ENCODE peak calls at places on chromosomes 12 and 14, in eight cellular contexts. R is transverse colon; U is CD8-positive, alpha-beta T cell; K is GM23338; E is NT2/D1; I is IMR-90; Y is uterus; H is mucosa of descending colon. N is an unnamed sample. For H3K36me3, the result is how much of the 10 kb centered on the place peaks cover.

GRCh38 chr12:89235189-89235993 is 116.9 kb downstream of the DUSP6 start:
- DNase-seq in K (no peak), I (no peak), Y (no peak), E (no peak), R (no peak), H (no peak), U (no peak), N (no peak)

GRCh38 chr14:90384543-90384911 is 12.3 kb upstream of the CALM1 start:
- DNase-seq in K (no peak), H (no peak), E (no peak), U (no peak), R (no peak), I (peak), Y (no peak), N (no peak)

GRCh38 chr14:104895786-104896642 is 28.7 kb upstream of the PLD4 start:
- DNase-seq in R (peak), E (no peak), H (peak), U (peak), Y (peak), I (no peak), K (no peak), N (peak)

GRCh38 chr14:91898256-91898843 is 31.0 kb upstream of the TC2N start:
- DNase-seq in I (no peak), H (no peak), Y (no peak), E (no peak), K (no peak), R (no peak), U (no peak), N (no peak)

GRCh38 chr12:46219892-46220655 is 48.8 kb downstream of the SLC38A1 start:
- DNase-seq in E (no peak), R (peak), K (no peak), Y (no peak), U (peak), H (peak), I (peak), N (no peak)

GRCh38 chr12:81692008-81692407 is 67.1 kb downstream of the PPFIA2 start:
- DNase-seq in H (no peak), E (no peak), I (no peak), U (no peak), K (peak), Y (no peak), R (no peak), N (no peak)

GRCh38 chr14:26820101-26820500 is 222.3 kb upstream of the NOVA1 start:
- DNase-seq in H (no peak), K (no peak), Y (no peak), U (no peak), I (no peak), E (no peak), R (no peak), N (no peak)

GRCh38 chr14:21894003-21894897 is 220.6 kb upstream of the OR4E1 start:
- DNase-seq in H (peak), E (peak), U (peak), R (no peak), Y (no peak), K (peak), I (no peak), N (peak)

GRCh38 chr12:39227218-39227617 is 215.7 kb downstream of the KIF21A start:
- DNase-seq in K (no peak), E (no peak), I (no peak), Y (no peak), U (no peak), R (no peak), H (no peak), N (no peak)

GRCh38 chr14:94532462-94532861 is 23.2 kb upstream of the SERPINA12 start:
- DNase-seq in Y (no peak), K (no peak), R (no peak), H (no peak), I (no peak), U (no peak), E (no peak), N (no peak)

GRCh38 chr12:105090361-105090760 is 6.1 kb upstream of the ALDH1L2 start:
- DNase-seq in I (no peak), K (peak), U (no peak), H (no peak), R (no peak), Y (no peak), E (no peak), N (no peak)

GRCh38 chr14:92880851-92881250 is 42.1 kb upstream of the CHGA start:
- DNase-seq in K (peak), R (no peak), H (no peak), I (peak), E (no peak), U (no peak), Y (no peak), N (peak)

GRCh38 chr14:100282083-100282350 is 24.2 kb downstream of the SLC25A29 start:
- DNase-seq in K (no peak), E (no peak), I (no peak), R (no peak), H (no peak), U (no peak), Y (no peak), N (no peak)

GRCh38 chr14:77036484-77037337 is 8.2 kb upstream of the IRF2BPL start:
- DNase-seq in U (no peak), Y (no peak), H (no peak), I (no peak), K (no peak), E (no peak), R (no peak), N (no peak)

GRCh38 chr14:85934123-85934885 is 404.4 kb downstream of the FLRT2 start:
- DNase-seq in Y (peak), R (peak), K (peak), I (no peak), U (peak), H (no peak), E (no peak), N (no peak)

GRCh38 chr12:19010087-19010486 is 119.4 kb upstream of the PLEKHA5 start:
- DNase-seq in K (no peak), U (no peak), R (no peak), H (no peak), E (no peak), I (no peak), Y (no peak), N (no peak)

GRCh38 chr12:129080821-129081220 is 227.5 kb downstream of the GLT1D1 start:
- DNase-seq in I (no peak), Y (no peak), H (no peak), U (no peak), K (no peak), R (no peak), E (no peak), N (no peak)

GRCh38 chr12:54525383-54525782 is 24.0 kb upstream of the PDE1B start:
- DNase-seq in I (no peak), K (no peak), Y (no peak), R (no peak), E (no peak), U (no peak), H (no peak), N (no peak)

GRCh38 chr14:29637406-29637805 is 290.2 kb downstream of the PRKD1 start:
- DNase-seq in Y (no peak), H (no peak), R (no peak), E (no peak), I (peak), U (no peak), K (no peak), N (no peak)

GRCh38 chr12:66813137-66813867 is 134.4 kb upstream of the GRIP1 start:
- DNase-seq in Y (no peak), H (no peak), U (peak), R (no peak), I (no peak), E (no peak), K (no peak), N (no peak)

GRCh38 chr12:56628671-56629458 is 1.3 kb downstream of the BAZ2A start:
- DNase-seq in E (no peak), Y (peak), H (peak), R (peak), I (peak), K (peak), U (peak), N (peak)

GRCh38 chr12:21337453-21337852 is 2.7 kb upstream of the SLCO1A2 start:
- DNase-seq in Y (no peak), K (no peak), I (no peak), H (no peak), R (no peak), E (no peak), U (no peak), N (no peak)

GRCh38 chr14:102043251-102044025 is 43.4 kb downstream of the HSP90AA1 start:
- DNase-seq in U (no peak), R (no peak), Y (no peak), I (no peak), H (no peak), E (no peak), K (no peak), N (peak)

GRCh38 chr12:56046027-56046780 is 4.5 kb downstream of the RPS26 start:
- DNase-seq in I (no peak), K (peak), U (no peak), H (no peak), Y (no peak), E (no peak), R (no peak), N (no peak)

GRCh38 chr12:117686911-117687377 is 281.8 kb downstream of the KSR2 start:
- DNase-seq in U (no peak), I (no peak), E (no peak), Y (peak), R (peak), K (no peak), H (peak), N (no peak)

GRCh38 chr14:66432334-66432733 is 53.8 kb upstream of the CCDC196 start:
- DNase-seq in R (no peak), Y (no peak), I (no peak), K (no peak), H (no peak), U (no peak), E (no peak), N (no peak)

GRCh38 chr14:102584871-102585869 is 7.3 kb upstream of the RCOR1 start:
- DNase-seq in K (peak), Y (no peak), H (peak), R (peak), U (no peak), E (no peak), I (no peak), N (peak)

GRCh38 chr12:67042697-67043131 is 226.4 kb upstream of the CAND1 start:
- DNase-seq in K (peak), E (no peak), Y (no peak), R (no peak), H (no peak), U (no peak), I (peak), N (peak)

GRCh38 chr14:92553456-92553855 is 39.9 kb downstream of the RIN3 start:
- DNase-seq in U (no peak), K (peak), E (no peak), R (no peak), I (peak), Y (peak), H (peak), N (peak)

GRCh38 chr12:117587646-117588287 is 226.3 kb upstream of the NOS1 start:
- DNase-seq in K (peak), H (peak), E (no peak), I (no peak), Y (no peak), U (peak), R (peak), N (peak)

GRCh38 chr12:72468505-72468904 is 196.3 kb downstream of the TRHDE start:
- DNase-seq in R (no peak), H (no peak), Y (no peak), I (no peak), E (no peak), U (no peak), K (no peak), N (no peak)

GRCh38 chr12:72476301-72476700 is 204.1 kb downstream of the TRHDE start:
- DNase-seq in U (no peak), K (no peak), Y (no peak), I (no peak), E (no peak), R (no peak), H (no peak), N (no peak)

GRCh38 chr12:72471806-72472205 is 199.6 kb downstream of the TRHDE start:
- DNase-seq in R (no peak), E (peak), Y (no peak), H (no peak), K (peak), I (no peak), U (no peak), N (peak)

GRCh38 chr12:72467985-72468384 is 195.8 kb downstream of the TRHDE start:
- DNase-seq in I (no peak), E (no peak), H (no peak), Y (no peak), K (no peak), U (no peak), R (no peak), N (no peak)

DNA sequence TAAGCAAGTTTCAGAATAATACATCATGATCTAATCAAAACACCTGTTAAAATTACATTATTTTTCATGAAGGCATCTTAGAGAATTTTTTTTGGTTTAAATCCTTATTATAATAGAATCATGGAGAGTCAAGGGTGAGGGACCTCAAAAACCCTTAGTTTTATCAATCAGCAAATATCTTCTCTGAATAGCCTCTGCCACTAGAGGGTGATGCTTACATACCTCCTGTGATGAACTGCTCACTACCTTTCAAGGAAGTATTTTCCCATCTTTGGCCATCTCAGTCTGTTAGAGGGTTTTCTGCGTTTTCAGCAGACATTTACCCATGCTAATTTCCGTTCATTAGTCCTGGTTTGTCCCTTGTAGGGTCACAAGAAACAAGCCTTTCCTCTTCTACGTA is 200.2 kb downstream of the TRHDE start:
- DNase-seq in U (no peak), E (no peak), R (no peak), H (no peak), K (no peak), I (no peak), Y (no peak), N (no peak)
- H3K4me3 ChIP-seq in U (no peak), E (no peak), R (no peak), H (no peak), K (no peak), I (no peak), Y (no peak), N (no peak)

GRCh38 chr12:64497903-64498302 is 46.0 kb downstream of the TBK1 start:
- DNase-seq in E (no peak), K (no peak), R (no peak), Y (no peak), H (no peak), U (no peak), I (no peak), N (no peak)

GRCh38 chr12:64496839-64497400 is 45.0 kb downstream of the TBK1 start:
- DNase-seq in E (no peak), U (no peak), H (no peak), I (no peak), K (no peak), R (no peak), Y (no peak), N (no peak)

GRCh38 chr12:64491718-64492117 is 39.8 kb downstream of the TBK1 start:
- DNase-seq in E (no peak), H (no peak), K (no peak), I (no peak), U (no peak), R (no peak), Y (no peak), N (no peak)

GRCh38 chr12:64494998-64495729 is 43.2 kb downstream of the TBK1 start:
- DNase-seq in K (no peak), R (no peak), U (no peak), Y (no peak), I (no peak), E (no peak), H (no peak), N (no peak)

GRCh38 chr12:64497484-64497883 is 45.6 kb downstream of the TBK1 start:
- DNase-seq in H (no peak), I (no peak), Y (no peak), K (no peak), R (no peak), U (no peak), E (no peak), N (no peak)
- H3K36me3 ChIP-seq in H (under half), I (under half), Y (under half), K (under half), R (half or more), U (under half), E (half or more), N (under half)

GRCh38 chr12:47361389-47362031 is 281.8 kb upstream of the AMIGO2 start:
- DNase-seq in K (no peak), H (peak), I (no peak), R (peak), U (peak), E (no peak), Y (peak), N (peak)

GRCh38 chr12:47364251-47364650 is 284.5 kb upstream of the AMIGO2 start:
- DNase-seq in R (no peak), H (no peak), U (no peak), K (no peak), I (no peak), Y (no peak), E (no peak), N (no peak)

GRCh38 chr12:47356129-47356622 is 276.4 kb upstream of the AMIGO2 start:
- DNase-seq in I (peak), Y (no peak), U (no peak), R (no peak), E (no peak), H (no peak), K (no peak), N (no peak)

GRCh38 chr12:47362131-47362686 is 282.4 kb upstream of the AMIGO2 start:
- DNase-seq in U (no peak), H (no peak), R (no peak), Y (no peak), K (no peak), E (no peak), I (no peak), N (no peak)

GRCh38 chr12:47360771-47361388 is 281.1 kb upstream of the AMIGO2 start:
- DNase-seq in Y (no peak), K (no peak), I (no peak), H (no peak), U (peak), R (no peak), E (no peak), N (no peak)
- H3K4me3 ChIP-seq in Y (no peak), K (no peak), I (no peak), H (no peak), U (peak), R (no peak), E (no peak), N (no peak)

DNA sequence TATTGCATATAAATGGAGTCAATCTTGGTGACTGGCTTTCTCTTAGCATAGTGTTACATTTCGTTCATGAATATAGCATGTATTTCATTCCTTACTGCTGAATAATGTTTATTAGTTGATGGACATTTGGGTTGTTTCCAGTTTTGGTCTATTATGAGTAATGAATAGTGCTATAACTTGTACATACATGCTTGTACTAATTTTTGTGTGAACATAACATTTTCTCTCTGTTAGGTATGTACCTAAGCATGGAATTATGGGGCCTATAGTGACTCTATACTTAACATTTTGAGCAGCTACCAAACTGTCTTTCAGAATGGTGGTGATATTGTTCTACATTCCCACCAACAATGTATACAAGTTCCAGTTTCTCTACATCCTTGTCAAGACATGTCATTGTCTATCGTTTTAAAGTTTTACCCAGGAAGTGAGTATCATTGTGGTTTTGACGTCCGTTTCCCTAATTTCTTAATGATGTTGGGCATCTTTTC is 23.1 kb downstream of the ATP2A2 start:
- DNase-seq in H (no peak), U (no peak), Y (no peak), E (no peak), R (no peak), I (peak), K (no peak), N (no peak)
- H3K36me3 ChIP-seq in H (under half), U (under half), Y (under half), E (half or more), R (under half), I (under half), K (under half), N (under half)

GRCh38 chr12:98397323-98398105 is 117.9 kb upstream of the TMPO start:
- DNase-seq in Y (peak), K (peak), E (peak), H (peak), R (peak), I (peak), U (peak), N (peak)
- H3K4me3 ChIP-seq in Y (peak), K (peak), E (peak), H (no peak), R (peak), I (peak), U (peak), N (peak)

GRCh38 chr14:65071544-65071943 is 30.8 kb downstream of the MAX start:
- DNase-seq in R (no peak), H (no peak), Y (no peak), K (no peak), U (no peak), I (no peak), E (no peak), N (no peak)

GRCh38 chr14:65069874-65070709 is 32.2 kb downstream of the MAX start:
- DNase-seq in I (no peak), H (peak), U (no peak), R (peak), Y (no peak), E (no peak), K (no peak), N (no peak)

GRCh38 chr14:65072937-65073336 is 29.4 kb downstream of the MAX start:
- DNase-seq in Y (no peak), I (no peak), H (no peak), R (peak), E (no peak), U (no peak), K (no peak), N (no peak)

GRCh38 chr14:65072256-65072655 is 30.1 kb downstream of the MAX start:
- DNase-seq in E (no peak), R (no peak), I (no peak), U (no peak), H (no peak), K (no peak), Y (no peak), N (no peak)

GRCh38 chr14:65070710-65071033 is 31.6 kb downstream of the MAX start:
- DNase-seq in R (peak), Y (no peak), E (no peak), H (peak), I (peak), U (no peak), K (no peak), N (no peak)
- H3K36me3 ChIP-seq in R (under half), Y (under half), E (under half), H (under half), I (under half), U (under half), K (under half), N (under half)

DNA sequence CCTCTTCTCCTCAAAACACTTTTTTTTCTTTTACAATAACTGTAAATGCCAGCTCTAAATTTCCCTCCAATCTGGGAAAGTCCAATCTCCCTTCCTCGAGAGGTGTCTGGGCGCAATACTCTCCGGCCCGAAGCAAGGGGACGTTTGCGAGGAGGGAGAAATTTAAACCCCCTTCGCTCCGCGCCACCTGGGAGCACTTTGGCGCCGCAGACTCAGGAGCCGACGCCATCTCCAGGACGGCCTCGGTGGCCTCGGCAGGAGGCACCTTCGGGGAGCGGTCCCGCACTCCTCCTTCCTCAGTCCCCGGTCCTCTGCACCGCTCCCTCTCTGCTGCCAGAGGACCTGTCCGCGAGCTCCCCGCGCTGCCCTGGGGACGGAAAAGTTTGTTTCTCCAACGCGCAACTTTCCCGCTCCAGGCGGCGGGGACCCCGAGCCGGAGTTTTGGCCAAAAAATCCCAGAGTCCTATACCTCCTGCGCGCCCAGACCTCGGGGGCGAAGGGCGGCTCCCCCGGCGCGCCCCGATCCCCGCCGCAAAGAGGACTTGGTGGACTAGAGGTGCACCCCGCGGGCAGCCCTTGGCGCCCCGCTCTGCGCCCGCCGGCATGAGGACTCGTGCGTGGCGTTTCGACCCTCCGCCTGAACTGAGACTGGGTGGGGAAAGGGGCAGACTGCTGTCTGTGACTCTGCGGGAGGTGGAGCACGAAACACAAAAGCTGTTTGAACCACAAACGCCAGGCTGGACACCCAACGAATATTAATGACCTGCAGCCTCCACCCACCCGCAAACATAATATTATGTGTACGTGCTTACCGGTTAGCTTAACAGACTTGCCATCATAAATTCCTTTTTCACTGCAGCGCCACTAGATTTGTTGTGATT is 95.1 kb upstream of the HMGA2 start:
- DNase-seq in I (peak), K (peak), H (peak), R (peak), Y (no peak), U (no peak), E (peak), N (peak)
- H3K4me3 ChIP-seq in I (peak), K (peak), H (no peak), R (no peak), Y (no peak), U (no peak), E (peak), N (peak)

N was measured in H7.